ENCODE peak calls at places on chromosomes 11 and 22, in four cellular contexts. One of them, this sample, is unnamed.

GRCh38 chr11:72225411-72225951 is 914 bp downstream of the INPPL1 start:
- DNase-seq in kidney glomerular epithelial cell: no peak
- DNase-seq in central memory CD4-positive, alpha-beta T cell: peak
- DNase-seq in glutamatergic neuron: no peak
- DNase-seq in this sample: no peak

GRCh38 chr11:6245536-6245935 is 6.6 kb downstream of the CNGA4 start:
- DNase-seq in kidney glomerular epithelial cell: no peak
- DNase-seq in glutamatergic neuron: no peak
- DNase-seq in central memory CD4-positive, alpha-beta T cell: no peak
- DNase-seq in this sample: no peak

GRCh38 chr11:32113200-32113599 is 22.3 kb downstream of the RCN1 start:
- DNase-seq in glutamatergic neuron: no peak
- DNase-seq in kidney glomerular epithelial cell: no peak
- DNase-seq in central memory CD4-positive, alpha-beta T cell: no peak
- DNase-seq in this sample: no peak

GRCh38 chr11:42870480-42870879 is 441.3 kb upstream of the API5 start:
- DNase-seq in kidney glomerular epithelial cell: no peak
- DNase-seq in central memory CD4-positive, alpha-beta T cell: no peak
- DNase-seq in glutamatergic neuron: no peak
- DNase-seq in this sample: no peak

GRCh38 chr11:41175304-41175972 is 284.0 kb downstream of the LRRC4C start:
- DNase-seq in kidney glomerular epithelial cell: no peak
- DNase-seq in glutamatergic neuron: no peak
- DNase-seq in central memory CD4-positive, alpha-beta T cell: no peak
- DNase-seq in this sample: no peak

GRCh38 chr11:101474666-101475065 is 109.1 kb downstream of the TRPC6 start:
- DNase-seq in central memory CD4-positive, alpha-beta T cell: no peak
- DNase-seq in kidney glomerular epithelial cell: no peak
- DNase-seq in glutamatergic neuron: no peak
- DNase-seq in this sample: no peak

GRCh38 chr11:111949519-111950426 is 12.6 kb downstream of the DIXDC1 start:
- DNase-seq in kidney glomerular epithelial cell: no peak
- DNase-seq in central memory CD4-positive, alpha-beta T cell: no peak
- DNase-seq in glutamatergic neuron: no peak
- DNase-seq in this sample: no peak

GRCh38 chr11:44387415-44387814 is 77.5 kb upstream of the ALX4 start:
- DNase-seq in glutamatergic neuron: no peak
- DNase-seq in central memory CD4-positive, alpha-beta T cell: no peak
- DNase-seq in kidney glomerular epithelial cell: no peak
- DNase-seq in this sample: no peak

GRCh38 chr11:24949406-24949805 is 452.6 kb downstream of the LUZP2 start:
- DNase-seq in central memory CD4-positive, alpha-beta T cell: no peak
- DNase-seq in glutamatergic neuron: no peak
- DNase-seq in kidney glomerular epithelial cell: no peak
- DNase-seq in this sample: no peak

GRCh38 chr11:118052581-118053206 is 24.2 kb upstream of the TMPRSS4 start:
- DNase-seq in kidney glomerular epithelial cell: no peak
- DNase-seq in central memory CD4-positive, alpha-beta T cell: no peak
- DNase-seq in glutamatergic neuron: no peak
- DNase-seq in this sample: no peak

GRCh38 chr11:102798012-102798746 is at the start of gene MMP1:
- DNase-seq in glutamatergic neuron: no peak
- DNase-seq in central memory CD4-positive, alpha-beta T cell: no peak
- DNase-seq in kidney glomerular epithelial cell: peak
- DNase-seq in this sample: no peak

GRCh38 chr11:131064373-131064991 is 148.2 kb upstream of the SNX19 start:
- DNase-seq in kidney glomerular epithelial cell: no peak
- DNase-seq in central memory CD4-positive, alpha-beta T cell: no peak
- DNase-seq in glutamatergic neuron: peak
- DNase-seq in this sample: peak

GRCh38 chr11:5310423-5310822 is 8.7 kb upstream of the OR51B4 start:
- DNase-seq in kidney glomerular epithelial cell: no peak
- DNase-seq in central memory CD4-positive, alpha-beta T cell: no peak
- DNase-seq in glutamatergic neuron: no peak
- DNase-seq in this sample: no peak

GRCh38 chr11:93849751-93850584 is 450 bp downstream of the VSTM5 start:
- DNase-seq in glutamatergic neuron: peak
- DNase-seq in central memory CD4-positive, alpha-beta T cell: no peak
- DNase-seq in kidney glomerular epithelial cell: no peak
- DNase-seq in this sample: peak

GRCh38 chr22:46449974-46450745 is 87.3 kb downstream of the CELSR1 start:
- DNase-seq in glutamatergic neuron: no peak
- DNase-seq in central memory CD4-positive, alpha-beta T cell: no peak
- DNase-seq in kidney glomerular epithelial cell: no peak
- DNase-seq in this sample: no peak

GRCh38 chr11:104776501-104777170 is 121.6 kb downstream of the CASP12 start:
- DNase-seq in kidney glomerular epithelial cell: no peak
- DNase-seq in central memory CD4-positive, alpha-beta T cell: no peak
- DNase-seq in glutamatergic neuron: no peak
- DNase-seq in this sample: no peak

GRCh38 chr22:45742866-45743450 is 71.3 kb downstream of the ATXN10 start:
- DNase-seq in kidney glomerular epithelial cell: no peak
- DNase-seq in central memory CD4-positive, alpha-beta T cell: no peak
- DNase-seq in glutamatergic neuron: no peak
- DNase-seq in this sample: no peak

GRCh38 chr22:36775589-36775965 is 342 bp downstream of the IFT27 start:
- DNase-seq in central memory CD4-positive, alpha-beta T cell: peak
- DNase-seq in kidney glomerular epithelial cell: no peak
- DNase-seq in glutamatergic neuron: peak
- DNase-seq in this sample: no peak

GRCh38 chr11:131749100-131749499 is 378.7 kb downstream of the NTM start:
- DNase-seq in kidney glomerular epithelial cell: no peak
- DNase-seq in glutamatergic neuron: no peak
- DNase-seq in central memory CD4-positive, alpha-beta T cell: no peak
- DNase-seq in this sample: no peak

GRCh38 chr11:70650075-70650909 is 252.0 kb downstream of the CTTN start:
- DNase-seq in central memory CD4-positive, alpha-beta T cell: no peak
- DNase-seq in glutamatergic neuron: no peak
- DNase-seq in kidney glomerular epithelial cell: peak
- DNase-seq in this sample: no peak

GRCh38 chr11:121099364-121099763 is 1.7 kb upstream of the TECTA start:
- DNase-seq in glutamatergic neuron: no peak
- DNase-seq in kidney glomerular epithelial cell: no peak
- DNase-seq in central memory CD4-positive, alpha-beta T cell: no peak
- DNase-seq in this sample: no peak

GRCh38 chr22:35978889-35979288 is 49.7 kb downstream of the RBFOX2 start:
- DNase-seq in glutamatergic neuron: no peak
- DNase-seq in kidney glomerular epithelial cell: no peak
- DNase-seq in central memory CD4-positive, alpha-beta T cell: no peak
- DNase-seq in this sample: no peak

GRCh38 chr11:72238492-72239295 is 5.3 kb downstream of the PHOX2A start:
- DNase-seq in glutamatergic neuron: no peak
- DNase-seq in central memory CD4-positive, alpha-beta T cell: no peak
- DNase-seq in kidney glomerular epithelial cell: no peak
- DNase-seq in this sample: no peak

GRCh38 chr11:6497069-6497839 is at the start of gene DNHD1:
- DNase-seq in glutamatergic neuron: peak
- DNase-seq in central memory CD4-positive, alpha-beta T cell: no peak
- DNase-seq in kidney glomerular epithelial cell: no peak
- DNase-seq in this sample: no peak

GRCh38 chr11:117220999-117221774 is 10.7 kb downstream of the PCSK7 start:
- DNase-seq in central memory CD4-positive, alpha-beta T cell: no peak
- DNase-seq in glutamatergic neuron: no peak
- DNase-seq in kidney glomerular epithelial cell: no peak
- DNase-seq in this sample: no peak

GRCh38 chr22:31995046-31995445 is 48.0 kb upstream of the SLC5A1 start:
- DNase-seq in kidney glomerular epithelial cell: no peak
- DNase-seq in central memory CD4-positive, alpha-beta T cell: no peak
- DNase-seq in glutamatergic neuron: no peak
- DNase-seq in this sample: no peak

GRCh38 chr11:80432051-80432450 is 991.2 kb upstream of the TENM4 start:
- DNase-seq in kidney glomerular epithelial cell: no peak
- DNase-seq in central memory CD4-positive, alpha-beta T cell: no peak
- DNase-seq in glutamatergic neuron: no peak
- DNase-seq in this sample: no peak

GRCh38 chr22:30227438-30228228 is 18.9 kb downstream of the LIF start:
- DNase-seq in central memory CD4-positive, alpha-beta T cell: no peak
- DNase-seq in glutamatergic neuron: no peak
- DNase-seq in kidney glomerular epithelial cell: no peak
- DNase-seq in this sample: no peak

GRCh38 chr11:63244862-63245261 is 1.5 kb upstream of the SLC22A25 start:
- DNase-seq in kidney glomerular epithelial cell: no peak
- DNase-seq in central memory CD4-positive, alpha-beta T cell: no peak
- DNase-seq in glutamatergic neuron: no peak
- DNase-seq in this sample: no peak

GRCh38 chr11:92750794-92751193 is 218.7 kb upstream of the MTNR1B start:
- DNase-seq in kidney glomerular epithelial cell: no peak
- DNase-seq in central memory CD4-positive, alpha-beta T cell: no peak
- DNase-seq in glutamatergic neuron: no peak
- DNase-seq in this sample: no peak

GRCh38 chr22:27718186-27719032 is 83.1 kb downstream of the MN1 start:
- DNase-seq in glutamatergic neuron: no peak
- DNase-seq in central memory CD4-positive, alpha-beta T cell: no peak
- DNase-seq in kidney glomerular epithelial cell: peak
- DNase-seq in this sample: no peak

GRCh38 chr11:67422894-67423293 is 5.4 kb upstream of the RPS6KB2 start:
- DNase-seq in glutamatergic neuron: peak
- DNase-seq in kidney glomerular epithelial cell: no peak
- DNase-seq in central memory CD4-positive, alpha-beta T cell: no peak
- DNase-seq in this sample: no peak

GRCh38 chr11:76736773-76737495 is 46.2 kb upstream of the TSKU start:
- DNase-seq in glutamatergic neuron: no peak
- DNase-seq in kidney glomerular epithelial cell: no peak
- DNase-seq in central memory CD4-positive, alpha-beta T cell: no peak
- DNase-seq in this sample: no peak

GRCh38 chr11:76978818-76979217 is 55.4 kb upstream of the B3GNT6 start:
- DNase-seq in kidney glomerular epithelial cell: no peak
- DNase-seq in central memory CD4-positive, alpha-beta T cell: no peak
- DNase-seq in glutamatergic neuron: no peak
- DNase-seq in this sample: no peak

GRCh38 chr11:3192511-3193372 is 25.9 kb downstream of the MRGPRG start:
- DNase-seq in glutamatergic neuron: no peak
- DNase-seq in central memory CD4-positive, alpha-beta T cell: no peak
- DNase-seq in kidney glomerular epithelial cell: no peak
- DNase-seq in this sample: no peak

GRCh38 chr11:106231591-106231990 is 154.1 kb downstream of the AASDHPPT start:
- DNase-seq in central memory CD4-positive, alpha-beta T cell: no peak
- DNase-seq in glutamatergic neuron: no peak
- DNase-seq in kidney glomerular epithelial cell: no peak
- DNase-seq in this sample: no peak

This sample was measured in WERI-Rb-1.